ENCODE peak calls at places on chromosomes 3 and 15, in four cellular contexts. Q is brain microvascular endothelial cell, S is HS-27A, B is iris pigment epithelial cell. O is an unnamed sample.

GRCh38 chr15:76160426-76161152 is 100.8 kb downstream of the TMEM266 start:
- DNase-seq in Q (no peak), S (no peak), B (no peak), O (no peak)

GRCh38 chr15:38536201-38536676 is 28.4 kb downstream of the RASGRP1 start:
- DNase-seq in S (peak; percentile 92), Q (peak; percentile 96), B (peak; percentile 96), O (peak; percentile 93)

GRCh38 chr3:17908399-17909191 is 166.2 kb upstream of the TBC1D5 start:
- DNase-seq in B (no peak), S (no peak), Q (no peak), O (no peak)

GRCh38 chr3:15795563-15796308 is 2.0 kb downstream of the ANKRD28 start:
- DNase-seq in Q (peak; percentile 47), S (no peak), B (peak; percentile 79), O (peak; percentile 82)

GRCh38 chr3:101077361-101078011 is 84.3 kb upstream of the ABI3BP start:
- DNase-seq in Q (peak; percentile 64), S (no peak), B (peak; percentile 88), O (peak; percentile 83)

GRCh38 chr15:65421360-65422215 is 1.2 kb downstream of the IGDCC4 start:
- DNase-seq in B (peak; percentile 19), Q (no peak), S (no peak), O (peak; percentile 19)

GRCh38 chr15:100986158-100986896 is 67.2 kb downstream of the LRRK1 start:
- DNase-seq in Q (no peak), B (no peak), S (no peak), O (peak; percentile 25)

GRCh38 chr3:25728101-25728500 is 55.1 kb downstream of the NGLY1 start:
- DNase-seq in S (no peak), B (no peak), Q (no peak), O (no peak)

GRCh38 chr3:146165370-146165769 is 4.4 kb upstream of the PLOD2 start:
- DNase-seq in B (peak; percentile 74), Q (peak; percentile 65), S (no peak), O (peak; percentile 93)

O was measured in M059J.